ENCODE peak calls at places on chromosomes 12 and 14, in four cellular contexts. One of them, this sample, is unnamed. For H3K36me3 and H3K27me3, the result is how much of the 10 kb centered on the place peaks cover.

GRCh38 chr12:102063066-102063465 is 1.3 kb upstream of the WASHC3 start:
- DNase-seq in prostate gland: no peak
- DNase-seq in body of pancreas: no peak
- DNase-seq in stomach: no peak
- DNase-seq in this sample: no peak

GRCh38 chr14:38405851-38406630 is 150.1 kb upstream of the CLEC14A start:
- DNase-seq in prostate gland: no peak
- DNase-seq in stomach: no peak
- DNase-seq in body of pancreas: no peak
- DNase-seq in this sample: peak

GRCh38 chr12:52006726-52007157 is at the start of gene TAMALIN:
- DNase-seq in stomach: peak
- DNase-seq in prostate gland: peak
- DNase-seq in body of pancreas: peak
- DNase-seq in this sample: peak

GRCh38 chr14:38158468-38158867 is 49.2 kb upstream of the SSTR1 start:
- DNase-seq in body of pancreas: no peak
- DNase-seq in stomach: no peak
- DNase-seq in prostate gland: no peak
- DNase-seq in this sample: no peak

GRCh38 chr12:77968571-77968970 is 137.9 kb downstream of the NAV3 start:
- DNase-seq in prostate gland: no peak
- DNase-seq in stomach: no peak
- DNase-seq in body of pancreas: no peak
- DNase-seq in this sample: no peak

GRCh38 chr14:21077672-21078071 is 7.6 kb downstream of the ARHGEF40 start:
- DNase-seq in stomach: no peak
- DNase-seq in body of pancreas: no peak
- DNase-seq in prostate gland: no peak
- DNase-seq in this sample: no peak

GRCh38 chr12:103560604-103561101 is 26.4 kb upstream of the STAB2 start:
- DNase-seq in prostate gland: no peak
- DNase-seq in stomach: no peak
- DNase-seq in body of pancreas: no peak
- DNase-seq in this sample: no peak

GRCh38 chr12:53048033-53048779 is 1.7 kb upstream of the TNS2 start:
- DNase-seq in body of pancreas: peak
- DNase-seq in stomach: peak
- DNase-seq in prostate gland: peak
- DNase-seq in this sample: peak

GRCh38 chr14:85122690-85123089 is 407.3 kb upstream of the FLRT2 start:
- DNase-seq in prostate gland: peak
- DNase-seq in body of pancreas: no peak
- DNase-seq in stomach: no peak
- DNase-seq in this sample: no peak

GRCh38 chr12:67592228-67593011 is 56.1 kb upstream of the DYRK2 start:
- DNase-seq in body of pancreas: no peak
- DNase-seq in stomach: no peak
- DNase-seq in prostate gland: peak
- DNase-seq in this sample: no peak

GRCh38 chr12:54588892-54589291 is 433 bp upstream of the PPP1R1A start:
- DNase-seq in prostate gland: no peak
- DNase-seq in stomach: no peak
- DNase-seq in body of pancreas: no peak
- DNase-seq in this sample: peak
- H3K4me3 ChIP-seq in prostate gland: peak
- H3K4me3 ChIP-seq in stomach: peak
- H3K4me3 ChIP-seq in body of pancreas: no peak
- H3K4me3 ChIP-seq in this sample: peak

GRCh38 chr12:123396543-123396942 is 12.6 kb downstream of the KMT5A start:
- DNase-seq in body of pancreas: peak
- DNase-seq in stomach: no peak
- DNase-seq in prostate gland: no peak
- DNase-seq in this sample: no peak
- H3K36me3 ChIP-seq in body of pancreas: under half
- H3K36me3 ChIP-seq in stomach: half or more
- H3K36me3 ChIP-seq in prostate gland: under half
- H3K36me3 ChIP-seq in this sample: under half

DNA sequence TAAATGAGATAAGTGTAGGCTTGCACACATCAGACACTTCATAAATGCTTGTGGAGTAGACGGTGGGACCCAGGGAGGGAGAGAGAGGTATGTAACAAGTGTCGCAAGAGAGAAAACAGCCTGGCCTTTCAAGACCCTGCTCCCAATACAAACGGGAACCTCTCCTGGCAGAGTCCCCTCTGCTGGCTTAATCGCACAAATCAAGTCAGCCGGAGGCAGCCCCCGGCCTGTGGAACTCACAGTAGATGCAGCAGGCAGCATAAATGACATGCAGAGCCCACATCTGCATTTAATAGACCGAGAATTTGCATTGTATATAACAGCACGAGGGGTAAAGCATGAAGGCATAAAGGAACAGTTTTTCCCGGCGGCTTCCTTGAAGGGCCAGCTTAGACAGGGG is 730 bp downstream of the RTL1 start:
- DNase-seq in stomach: no peak
- DNase-seq in body of pancreas: no peak
- DNase-seq in prostate gland: no peak
- DNase-seq in this sample: peak
- H3K27me3 ChIP-seq in stomach: under half
- H3K27me3 ChIP-seq in body of pancreas: under half
- H3K27me3 ChIP-seq in prostate gland: under half
- H3K27me3 ChIP-seq in this sample: under half

GRCh38 chr12:74660442-74660841 is 122.8 kb downstream of the ATXN7L3B start:
- DNase-seq in stomach: no peak
- DNase-seq in body of pancreas: no peak
- DNase-seq in prostate gland: no peak
- DNase-seq in this sample: no peak

GRCh38 chr12:74665690-74666089 is 128.1 kb downstream of the ATXN7L3B start:
- DNase-seq in stomach: no peak
- DNase-seq in prostate gland: no peak
- DNase-seq in body of pancreas: no peak
- DNase-seq in this sample: no peak

DNA sequence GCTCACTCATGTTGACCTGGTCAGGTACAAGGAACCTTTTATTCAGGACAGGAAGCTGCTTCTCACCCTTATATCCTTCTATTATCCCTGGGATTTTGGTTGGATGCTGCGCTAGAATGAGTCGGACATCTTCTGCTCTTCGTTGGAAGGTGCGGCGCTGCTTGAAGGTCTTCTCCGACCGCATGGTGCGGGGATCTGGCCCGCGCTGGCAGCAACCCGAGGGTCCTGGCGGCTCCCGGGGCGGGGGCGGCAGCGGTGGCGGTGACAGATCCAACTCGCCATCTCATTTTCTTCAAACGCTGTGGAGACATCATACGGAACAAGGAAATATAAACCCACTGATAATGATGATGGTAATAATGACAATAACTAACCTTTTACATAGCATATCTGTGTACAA is 126.3 kb downstream of the ATXN7L3B start:
- DNase-seq in stomach: no peak
- DNase-seq in body of pancreas: no peak
- DNase-seq in prostate gland: no peak
- DNase-seq in this sample: no peak
- H3K4me3 ChIP-seq in stomach: no peak
- H3K4me3 ChIP-seq in body of pancreas: no peak
- H3K4me3 ChIP-seq in prostate gland: no peak
- H3K4me3 ChIP-seq in this sample: no peak

This sample was measured in H7.